ENCODE peak calls at places on chromosomes 7 and 10, in eight cellular contexts. Q is dorsolateral prefrontal cortex, K is GM12865, U is right atrium auricular region, A is Calu3, H is AG04450, M is fibroblast of lung, F is progenitor cell of endocrine pancreas. B is an unnamed sample.

GRCh38 chr10:87585565-87586514 is 73.8 kb upstream of the PAPSS2 start:
- DNase-seq in A (peak), Q (no peak), H (no peak), F (no peak), M (no peak), U (no peak), K (no peak), B (no peak)

GRCh38 chr7:2805213-2806003 is 38.7 kb downstream of the GNA12 start:
- DNase-seq in M (no peak), F (no peak), A (no peak), U (peak), K (no peak), H (no peak), Q (no peak), B (no peak)

GRCh38 chr7:158266426-158266816 is 321.2 kb downstream of the PTPRN2 start:
- DNase-seq in U (no peak), F (no peak), Q (peak), H (no peak), A (no peak), M (no peak), K (no peak), B (no peak)

GRCh38 chr7:92644406-92645113 is 54.4 kb upstream of the FAM133B start:
- DNase-seq in A (no peak), M (peak), Q (peak), F (no peak), H (no peak), K (no peak), U (no peak), B (no peak)

GRCh38 chr7:25933921-25934320 is 218.1 kb upstream of the NFE2L3 start:
- DNase-seq in Q (no peak), F (no peak), H (no peak), U (no peak), M (no peak), A (no peak), K (no peak), B (no peak)

GRCh38 chr7:45698527-45699309 is 124.5 kb downstream of the ADCY1 start:
- DNase-seq in U (peak), K (no peak), M (no peak), Q (no peak), F (no peak), A (no peak), H (no peak), B (no peak)

GRCh38 chr7:30169585-30169978 is 34.8 kb downstream of the MTURN start:
- DNase-seq in Q (no peak), K (no peak), U (no peak), H (no peak), M (no peak), A (no peak), F (no peak), B (no peak)

GRCh38 chr10:48306870-48307531 is 524 bp downstream of the MAPK8 start:
- DNase-seq in F (peak), Q (no peak), K (peak), M (peak), A (peak), U (peak), H (no peak), B (peak)

GRCh38 chr7:36723951-36724664 is at the start of gene AOAH:
- DNase-seq in H (no peak), Q (no peak), K (peak), M (no peak), A (no peak), U (peak), F (no peak), B (no peak)

GRCh38 chr7:151954866-151955820 is 1.1 kb upstream of the GALNTL5 start:
- DNase-seq in A (no peak), H (no peak), M (peak), K (peak), F (no peak), U (peak), Q (no peak), B (no peak)

GRCh38 chr7:27212587-27213149 is 12.8 kb upstream of the HOXA13 start:
- DNase-seq in Q (no peak), A (no peak), H (no peak), U (no peak), M (no peak), K (no peak), F (no peak), B (no peak)

GRCh38 chr7:148264933-148265557 is 325.5 kb upstream of the C7orf33 start:
- DNase-seq in K (peak), F (no peak), H (no peak), U (no peak), Q (no peak), A (peak), M (peak), B (peak)

GRCh38 chr10:86685416-86685815 is 17.1 kb downstream of the LDB3 start:
- DNase-seq in A (no peak), M (no peak), U (no peak), K (no peak), F (no peak), Q (no peak), H (no peak), B (no peak)

GRCh38 chr7:105766421-105767191 is 109.8 kb downstream of the ATXN7L1 start:
- DNase-seq in Q (no peak), H (no peak), U (no peak), M (peak), K (peak), A (no peak), F (no peak), B (no peak)

GRCh38 chr10:96230527-96230926 is 40.8 kb downstream of the BLNK start:
- DNase-seq in A (no peak), F (no peak), U (no peak), M (no peak), Q (no peak), K (peak), H (no peak), B (no peak)

GRCh38 chr10:126016156-126016805 is 119.9 kb downstream of the FANK1 start:
- DNase-seq in Q (no peak), M (no peak), K (no peak), F (no peak), A (peak), H (no peak), U (no peak), B (no peak)

GRCh38 chr7:95411036-95411435 is 14.9 kb upstream of the PON3 start:
- DNase-seq in U (no peak), A (no peak), H (no peak), M (no peak), Q (no peak), K (no peak), F (no peak), B (no peak)

GRCh38 chr7:141511370-141512335 is 39.6 kb upstream of the AGK start:
- DNase-seq in A (peak), M (no peak), F (peak), Q (peak), K (no peak), H (no peak), U (no peak), B (no peak)

GRCh38 chr10:70500812-70501301 is 22.3 kb downstream of the PALD1 start:
- DNase-seq in H (no peak), F (no peak), K (no peak), M (no peak), U (no peak), A (no peak), Q (no peak), B (no peak)

GRCh38 chr10:131748831-131749766 is 151.7 kb upstream of the PPP2R2D start:
- DNase-seq in F (no peak), K (no peak), Q (no peak), U (no peak), A (peak), M (no peak), H (no peak), B (no peak)

GRCh38 chr10:62554632-62555199 is 180.5 kb downstream of the ZNF365 start:
- DNase-seq in M (peak), Q (no peak), A (peak), U (no peak), H (no peak), F (no peak), K (peak), B (no peak)

GRCh38 chr10:128487517-128487916 is 361.3 kb upstream of the MKI67 start:
- DNase-seq in A (no peak), H (no peak), F (no peak), K (no peak), M (no peak), Q (no peak), U (no peak), B (no peak)

GRCh38 chr7:44738876-44739665 is 9.6 kb upstream of the ZMIZ2 start:
- DNase-seq in U (no peak), A (no peak), Q (no peak), K (no peak), F (no peak), M (no peak), H (no peak), B (no peak)

GRCh38 chr7:47956220-47956619 is 8.0 kb upstream of the PKD1L1 start:
- DNase-seq in F (no peak), A (no peak), K (no peak), H (no peak), Q (no peak), U (no peak), M (no peak), B (no peak)

GRCh38 chr7:155961241-155962190 is 149.3 kb upstream of the SHH start:
- DNase-seq in M (no peak), H (no peak), U (peak), Q (no peak), K (peak), F (no peak), A (peak), B (no peak)

GRCh38 chr10:7817576-7817975 is 729 bp upstream of the TAF3 start:
- DNase-seq in A (no peak), Q (no peak), H (no peak), F (no peak), K (no peak), U (no peak), M (no peak), B (no peak)

GRCh38 chr7:37352974-37353948 is 95.4 kb downstream of the ELMO1 start:
- DNase-seq in K (peak), U (no peak), A (peak), F (no peak), M (no peak), H (no peak), Q (no peak), B (no peak)

GRCh38 chr10:79311581-79312407 is 35.5 kb upstream of the PPIF start:
- DNase-seq in Q (no peak), M (no peak), F (no peak), U (no peak), H (no peak), A (no peak), K (no peak), B (no peak)

GRCh38 chr7:69624842-69625637 is 26.8 kb downstream of the AUTS2 start:
- DNase-seq in Q (no peak), M (no peak), A (no peak), F (no peak), U (no peak), K (no peak), H (no peak), B (no peak)

GRCh38 chr10:24208661-24209420 is at the start of gene KIAA1217:
- DNase-seq in H (no peak), A (peak), M (peak), U (peak), F (peak), Q (no peak), K (peak), B (no peak)

GRCh38 chr7:57199252-57199651 is 67.0 kb upstream of the ZNF479 start:
- DNase-seq in F (no peak), H (no peak), M (no peak), A (no peak), U (no peak), K (no peak), Q (no peak), B (no peak)

GRCh38 chr7:158431941-158432347 is 155.7 kb downstream of the PTPRN2 start:
- DNase-seq in M (peak), K (no peak), Q (no peak), A (peak), U (peak), H (no peak), F (no peak), B (no peak)

GRCh38 chr7:24401628-24402593 is 117.9 kb downstream of the NPY start:
- DNase-seq in M (peak), F (no peak), Q (no peak), A (no peak), H (no peak), U (no peak), K (peak), B (no peak)

GRCh38 chr7:134941947-134942346 is 44.4 kb upstream of the AGBL3 start:
- DNase-seq in M (no peak), F (no peak), U (no peak), K (no peak), Q (no peak), A (no peak), H (no peak), B (no peak)

GRCh38 chr7:519974-520458 is 370 bp upstream of the PDGFA start:
- DNase-seq in H (no peak), A (peak), Q (no peak), F (peak), K (peak), M (peak), U (no peak), B (no peak)
- TF ChIP-seq CTCF in H (peak), A (no peak), Q (no peak), F (peak), K (no peak), M (no peak), U (peak), B (no peak)

GRCh38 chr7:64098-64521 is 128.3 kb upstream of the FAM20C start:
- DNase-seq in H (peak), F (no peak), U (peak), Q (peak), M (peak), A (peak), K (peak), B (no peak)
- TF ChIP-seq CTCF in H (peak), F (peak), U (peak), Q (peak), M (peak), A (peak), K (peak), B (peak)

GRCh38 chr10:6667679-6668270 is 87.7 kb upstream of the PRKCQ start:
- DNase-seq in F (peak), H (no peak), K (peak), A (peak), U (no peak), Q (no peak), M (peak), B (no peak)
- TF ChIP-seq CTCF in F (peak), H (peak), K (peak), A (peak), U (peak), Q (peak), M (peak), B (peak)

GRCh38 chr7:71843677-71844076 is 568.5 kb downstream of the CALN1 start:
- DNase-seq in U (no peak), F (no peak), H (no peak), A (no peak), M (no peak), K (no peak), Q (no peak), B (no peak)
- TF ChIP-seq CTCF in U (no peak), F (no peak), H (no peak), A (no peak), M (no peak), K (no peak), Q (peak), B (no peak)

GRCh38 chr7:115217373-115217772 is 295.5 kb downstream of the MDFIC start:
- DNase-seq in A (no peak), H (no peak), Q (no peak), F (no peak), K (no peak), U (no peak), M (peak), B (no peak)
- TF ChIP-seq CTCF in A (no peak), H (peak), Q (no peak), F (no peak), K (peak), U (peak), M (no peak), B (no peak)

DNA sequence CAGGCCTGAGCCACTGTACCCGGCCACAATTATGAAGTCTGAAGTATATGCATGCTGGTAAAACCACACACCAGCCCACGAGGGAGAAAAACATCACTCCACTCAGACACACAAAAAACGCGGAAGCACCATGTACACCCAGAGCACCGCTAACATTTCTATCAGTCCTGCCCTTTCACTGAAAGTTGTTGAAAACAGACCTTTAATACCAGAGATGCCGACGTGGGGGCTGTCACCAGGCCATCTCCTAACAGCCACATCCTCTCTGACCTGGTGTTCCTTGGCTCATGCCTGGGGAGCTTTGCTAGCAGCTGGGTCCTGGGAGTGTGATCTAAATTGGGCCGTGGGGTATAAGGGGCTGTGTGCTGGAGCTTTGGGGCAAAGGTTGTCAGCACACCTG is 49.8 kb downstream of the BAIAP2L1 start:
- DNase-seq in H (no peak), K (no peak), A (no peak), Q (no peak), M (no peak), U (no peak), F (no peak), B (no peak)
- TF ChIP-seq CTCF in H (no peak), K (no peak), A (no peak), Q (no peak), M (no peak), U (no peak), F (no peak), B (no peak)

GRCh38 chr7:75950111-75950681 is 35.2 kb downstream of the POR start:
- DNase-seq in F (no peak), M (no peak), Q (no peak), A (no peak), K (no peak), H (no peak), U (no peak), B (no peak)
- TF ChIP-seq CTCF in F (no peak), M (no peak), Q (no peak), A (no peak), K (no peak), H (no peak), U (no peak), B (no peak)